ENCODE peak calls at places on chromosomes 6 and 20, in six cellular contexts. W is mesenchymal stem cell, O is IMR-90, G is neuronal stem cell, J is trophoblast cell, B is H1. P is an unnamed sample.

GRCh38 chr20:43583982-43584432 is 6.7 kb upstream of the IFT52 start:
- DNase-seq in J (peak; percentile 10), B (no peak), G (no peak), W (peak; percentile 96), O (peak; percentile 97), P (no peak)

GRCh38 chr20:11128131-11128831 is 454.5 kb upstream of the JAG1 start:
- DNase-seq in W (no peak), J (no peak), B (no peak), O (peak; percentile 35), G (no peak), P (no peak)

GRCh38 chr6:72554203-72554564 is 67.7 kb upstream of the KCNQ5 start:
- DNase-seq in O (peak; percentile 86), G (no peak), W (peak; percentile 35), J (peak; percentile 72), B (no peak), P (no peak)

GRCh38 chr6:163617549-163617948 is 203.0 kb downstream of the QKI start:
- DNase-seq in W (no peak), O (no peak), J (no peak), B (no peak), G (no peak), P (no peak)

GRCh38 chr6:151063339-151063738 is 176.4 kb upstream of the AKAP12 start:
- DNase-seq in G (no peak), J (no peak), W (peak; percentile 52), O (peak; percentile 72), B (no peak), P (no peak)

GRCh38 chr20:517221-517620 is 26.4 kb downstream of the CSNK2A1 start:
- DNase-seq in G (no peak), J (peak; percentile 49), O (no peak), W (peak; percentile 10), B (no peak), P (no peak)

GRCh38 chr6:102732908-102733307 is 1339.4 kb downstream of the GRIK2 start:
- DNase-seq in J (peak; percentile 94), O (no peak), W (no peak), G (no peak), B (no peak), P (no peak)

GRCh38 chr6:1597924-1598323 is 11.8 kb upstream of the FOXC1 start:
- DNase-seq in W (no peak), G (no peak), J (peak; percentile 68), B (no peak), O (peak; percentile 88), P (no peak)

GRCh38 chr6:87315071-87315470 is 7.3 kb upstream of the SMIM8 start:
- DNase-seq in W (no peak), J (no peak), G (no peak), O (no peak), B (no peak), P (no peak)

GRCh38 chr20:49482621-49483017 is at the start of gene KCNB1:
- DNase-seq in G (peak; percentile 86), B (peak; percentile 72), W (peak; percentile 43), O (peak; percentile 21), J (peak; percentile 55), P (peak; percentile 91)

GRCh38 chr6:45420083-45420908 is 42.6 kb upstream of the SUPT3H start:
- DNase-seq in W (peak; percentile 72), G (peak; percentile 33), J (no peak), O (peak; percentile 64), B (no peak), P (peak; percentile 16)

DNA sequence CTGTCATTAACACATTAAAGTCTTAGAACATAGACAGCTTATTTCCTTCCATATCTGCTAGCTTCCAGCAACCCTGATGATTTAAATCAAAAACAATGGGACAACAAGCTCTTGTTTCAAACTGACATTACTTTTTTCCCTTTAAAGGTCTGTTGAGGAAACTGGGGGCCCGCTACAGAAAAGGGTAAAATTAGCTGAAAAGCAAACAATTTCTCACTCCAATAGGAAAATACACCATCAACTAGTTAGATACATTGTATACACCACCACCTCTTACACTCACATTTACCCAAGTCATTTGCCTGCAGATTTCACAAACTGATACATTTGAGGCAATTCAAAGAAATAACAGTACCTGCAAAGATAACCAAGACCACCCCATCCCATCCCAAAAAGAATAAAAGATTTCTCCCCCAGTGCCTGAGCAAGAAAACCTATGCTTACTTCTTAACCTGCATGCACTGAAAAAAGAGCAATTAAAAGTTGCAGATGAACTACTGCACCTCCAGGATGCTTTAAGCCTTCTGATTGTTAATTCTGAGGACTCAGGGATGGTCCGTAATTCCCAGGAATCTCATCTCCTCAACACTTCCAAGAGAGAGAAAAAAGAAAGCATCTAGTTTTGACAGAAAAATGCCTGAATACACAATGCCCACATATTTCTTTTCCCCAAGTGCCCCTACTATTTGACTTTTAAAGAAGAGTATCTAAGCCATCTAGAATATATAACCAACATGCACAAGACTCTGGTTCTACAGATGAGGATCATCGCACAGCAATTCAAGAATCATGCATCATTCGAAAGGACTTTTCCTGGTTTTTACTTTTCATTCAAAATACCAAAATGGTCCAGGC is 5.6 kb downstream of the ZMYND8 start:
- DNase-seq in G (no peak), W (no peak), B (no peak), J (no peak), O (no peak), P (no peak)
- H3K4me3 ChIP-seq in G (peak overlapping the region; percentile 25), W (peak overlapping the region; percentile 38), B (no peak overlapping the region), J (no peak overlapping the region), O (no peak overlapping the region), P (no peak overlapping the region)

GRCh38 chr6:36129889-36130671 is at the start of gene MAPK13:
- DNase-seq in W (peak; percentile 64), B (no peak), G (no peak), J (peak; percentile 41), O (peak; percentile 40), P (peak; percentile 19)

GRCh38 chr6:36128793-36129192 is 1.5 kb upstream of the MAPK13 start:
- DNase-seq in B (no peak), W (no peak), O (no peak), G (no peak), J (no peak), P (no peak)

GRCh38 chr6:36131517-36132220 is 1.4 kb downstream of the MAPK13 start:
- DNase-seq in O (peak; percentile 80), W (peak; percentile 97), J (peak; percentile 21), G (no peak), B (no peak), P (peak; percentile 69)

GRCh38 chr6:36132221-36132895 is 2.0 kb downstream of the MAPK13 start:
- DNase-seq in G (no peak), W (no peak), B (no peak), O (no peak), J (no peak), P (peak; percentile 50)

GRCh38 chr6:36130672-36131516 is 581 bp downstream of the MAPK13 start:
- DNase-seq in O (no peak), G (peak; percentile 21), W (no peak), J (peak; percentile 49), B (no peak), P (peak; percentile 55)
- H3K18ac ChIP-seq in O (peak overlapping the region; percentile 58), G (peak overlapping the region; percentile 88), W (peak overlapping the region; percentile 100), J (peak overlapping the region; percentile 6), B (peak overlapping the region; percentile 95), P (peak overlapping the region; percentile 1)

GRCh38 chr6:2989332-2990178 is 10.1 kb upstream of the NQO2 start:
- DNase-seq in O (peak; percentile 95), G (peak; percentile 96), B (peak; percentile 73), J (peak; percentile 99), W (peak; percentile 99), P (peak; percentile 99)
- H3K4ac ChIP-seq in O (peak overlapping the region; percentile 100), G (no peak overlapping the region), B (peak overlapping the region; percentile 6), J (peak overlapping the region; percentile 85), W (peak overlapping the region; percentile 99), P (peak overlapping the region; percentile 98)

DNA sequence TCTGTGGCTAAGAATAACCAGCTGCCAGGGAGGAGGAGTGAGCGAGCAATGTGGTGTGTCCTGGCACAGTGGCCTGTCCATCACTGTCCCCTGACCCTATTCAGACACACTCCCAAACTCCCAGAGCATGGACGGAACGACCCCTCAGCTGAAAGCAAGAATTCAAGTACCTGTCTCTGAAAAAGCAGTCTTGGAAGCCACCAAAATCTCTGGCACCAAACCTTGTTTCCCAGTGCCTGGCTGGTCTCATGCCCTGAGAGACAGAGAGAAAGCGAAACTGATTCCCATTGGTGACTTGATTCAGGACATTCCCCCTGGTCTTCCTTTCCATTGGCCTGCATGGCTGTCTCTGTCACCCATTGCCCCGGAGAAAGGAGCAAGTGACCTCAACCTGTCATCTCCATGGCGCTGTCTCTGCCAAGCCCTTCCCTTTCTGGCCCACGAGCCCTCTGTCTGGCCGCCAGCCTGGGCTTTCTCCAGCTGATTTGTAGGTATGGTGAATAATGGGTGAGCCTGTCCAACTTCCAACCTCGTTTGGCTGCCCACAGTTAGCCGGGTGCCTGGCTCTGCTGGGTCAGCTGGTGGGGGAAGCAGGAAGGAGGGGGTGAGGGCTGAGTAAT is at the start of gene DDO:
- DNase-seq in W (peak; percentile 14), G (no peak), B (no peak), J (peak; percentile 3), O (peak; percentile 22), P (no peak)
- H3K4me3 ChIP-seq in W (peak within 1 kb of the TSS; percentile 69), G (no peak within 1 kb of the TSS), B (no peak within 1 kb of the TSS), J (peak within 1 kb of the TSS; percentile 41), O (peak within 1 kb of the TSS; percentile 29), P (no peak within 1 kb of the TSS)

GRCh38 chr20:61436268-61436667 is 184.2 kb downstream of the CDH4 start:
- DNase-seq in B (no peak), W (peak; percentile 71), G (no peak), J (no peak), O (peak; percentile 61), P (peak; percentile 89)
- H3K18ac ChIP-seq in B (peak overlapping the region; percentile 99), W (no peak overlapping the region), G (peak overlapping the region; percentile 99), J (no peak overlapping the region), O (no peak overlapping the region), P (peak overlapping the region; percentile 71)

DNA sequence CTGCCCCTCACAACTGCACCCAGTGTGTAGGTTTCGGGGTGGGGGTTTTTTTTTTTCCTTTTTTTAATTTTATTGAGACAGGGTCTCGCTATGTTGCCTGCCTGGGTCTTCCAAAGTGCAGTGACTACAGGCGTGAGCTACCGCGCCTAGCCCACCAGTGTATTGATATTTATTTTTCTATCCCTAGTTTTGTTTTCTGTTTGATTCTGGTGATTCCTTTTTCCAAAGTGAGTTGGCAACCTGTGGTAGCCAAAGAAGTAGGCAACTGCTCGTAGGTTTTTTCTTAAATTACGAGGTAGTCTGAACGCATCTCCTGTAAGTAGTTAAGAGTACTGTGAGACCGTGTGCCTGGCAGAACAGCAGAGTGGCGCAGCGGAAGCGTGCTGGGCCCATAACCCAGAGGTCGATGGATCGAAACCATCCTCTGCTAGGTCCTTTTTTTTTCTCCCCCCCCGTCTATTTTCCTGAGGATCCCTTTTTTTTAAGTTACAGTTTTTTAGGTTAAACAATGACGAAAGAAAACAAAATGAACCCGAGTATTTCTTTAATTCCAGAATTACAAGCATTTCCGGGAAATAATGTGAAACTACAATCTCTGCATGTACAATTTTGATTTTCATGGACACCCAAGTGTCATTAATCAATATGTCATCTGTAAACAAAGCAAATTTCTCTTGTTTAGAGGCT is 78.7 kb upstream of the BTN3A2 start:
- DNase-seq in J (peak; percentile 90), O (peak; percentile 68), G (peak; percentile 75), B (no peak), W (peak; percentile 77), P (peak; percentile 62)
- H3K4ac ChIP-seq in J (no peak overlapping the region), O (peak overlapping the region; percentile 70), G (no peak overlapping the region), B (no peak overlapping the region), W (no peak overlapping the region), P (peak overlapping the region; percentile 71)

P was measured in mesendoderm.